ENCODE peak calls at places on chromosomes 1 and 21, in five cellular contexts. G is stomach, Q is psoas muscle, R is OCI-LY7, O is pancreas. F is an unnamed sample.

GRCh38 chr1:116538527-116538926 is 32.3 kb downstream of the CD58 start:
- DNase-seq in O (no peak), R (no peak), G (no peak), Q (no peak), F (no peak)

GRCh38 chr1:110250018-110250417 is 39.9 kb downstream of the KCNC4 start:
- DNase-seq in G (no peak), Q (no peak), O (no peak), R (no peak), F (no peak)

GRCh38 chr1:212401838-212402582 is 12.7 kb downstream of the PACC1 start:
- DNase-seq in G (no peak), R (no peak), Q (no peak), O (no peak), F (no peak)

GRCh38 chr1:95276429-95276828 is 42.4 kb downstream of the RWDD3 start:
- DNase-seq in O (no peak), G (no peak), Q (no peak), R (no peak), F (no peak)

GRCh38 chr1:158094571-158094970 is 86.1 kb upstream of the CD1D start:
- DNase-seq in O (no peak), Q (no peak), R (no peak), G (no peak), F (no peak)

GRCh38 chr21:29888437-29888836 is 51.4 kb downstream of the GRIK1 start:
- DNase-seq in Q (no peak), G (no peak), O (no peak), R (no peak), F (no peak)

GRCh38 chr21:45987121-45987711 is 5.6 kb downstream of the COL6A1 start:
- DNase-seq in Q (no peak), G (no peak), O (peak; percentile 80), R (no peak), F (peak; percentile 51)

GRCh38 chr1:118923319-118923718 is 64.8 kb downstream of the TBX15 start:
- DNase-seq in R (no peak), O (no peak), Q (no peak), G (no peak), F (no peak)

GRCh38 chr1:174447866-174448530 is at the start of gene GPR52:
- DNase-seq in Q (no peak), G (no peak), R (no peak), O (no peak), F (no peak)

GRCh38 chr1:228542376-228542775 is 55.2 kb downstream of the RNF187 start:
- DNase-seq in R (no peak), G (no peak), O (no peak), Q (no peak), F (no peak)

GRCh38 chr21:29190920-29191319 is 60.5 kb downstream of the MAP3K7CL start:
- DNase-seq in Q (peak; percentile 31), O (no peak), G (no peak), R (no peak), F (peak; percentile 32)

GRCh38 chr1:90561384-90561783 is 155.7 kb downstream of the BARHL2 start:
- DNase-seq in R (no peak), Q (no peak), O (no peak), G (no peak), F (no peak)

GRCh38 chr1:1582970-1583666 is 8.5 kb upstream of the SSU72 start:
- DNase-seq in Q (no peak), O (peak; percentile 30), G (no peak), R (no peak), F (peak; percentile 32)

GRCh38 chr1:19799233-19799876 is 361 bp downstream of the TMCO4 start:
- DNase-seq in G (peak; percentile 84), Q (peak; percentile 69), R (peak; percentile 27), O (peak; percentile 89), F (peak; percentile 67)

GRCh38 chr1:212452323-212453155 is 19.8 kb downstream of the NENF start:
- DNase-seq in G (no peak), Q (peak; percentile 26), O (no peak), R (no peak), F (peak; percentile 89)

GRCh38 chr21:42101246-42101645 is 30.1 kb downstream of the UMODL1 start:
- DNase-seq in O (no peak), G (no peak), R (no peak), Q (no peak), F (peak; percentile 3)

GRCh38 chr1:232340448-232340847 is 289.5 kb downstream of the SIPA1L2 start:
- DNase-seq in Q (no peak), O (no peak), G (no peak), R (no peak), F (no peak)

GRCh38 chr21:36728371-36729111 is 29.6 kb downstream of the SIM2 start:
- DNase-seq in R (no peak), G (peak; percentile 23), O (no peak), Q (no peak), F (no peak)

DNA sequence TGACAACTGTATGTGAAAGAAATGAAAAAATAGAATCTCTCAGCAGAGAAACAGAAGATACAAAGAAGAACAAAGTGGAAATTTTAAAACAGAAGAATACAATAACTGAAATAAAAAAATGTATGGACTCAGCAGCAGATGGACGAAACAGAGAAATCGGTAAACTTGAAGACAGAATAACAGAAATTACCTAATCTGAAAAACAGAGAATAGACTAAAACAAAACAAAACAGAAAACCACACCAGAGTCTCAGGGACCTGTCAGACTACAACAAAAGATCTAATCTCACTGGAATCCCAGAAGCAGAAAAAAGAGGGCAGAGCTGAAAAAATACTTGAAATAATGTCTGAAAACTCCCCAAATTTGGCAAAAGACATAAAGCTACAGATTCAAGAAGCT is 83.0 kb downstream of the ZSWIM5 start:
- DNase-seq in R (no peak), G (no peak), Q (no peak), O (no peak), F (no peak)
- H3K4me1 ChIP-seq in R (no peaks in the 10 kb centered on the region), G (no peaks in the 10 kb centered on the region), Q (no peaks in the 10 kb centered on the region), O (no peaks in the 10 kb centered on the region), F (no peaks in the 10 kb centered on the region)

DNA sequence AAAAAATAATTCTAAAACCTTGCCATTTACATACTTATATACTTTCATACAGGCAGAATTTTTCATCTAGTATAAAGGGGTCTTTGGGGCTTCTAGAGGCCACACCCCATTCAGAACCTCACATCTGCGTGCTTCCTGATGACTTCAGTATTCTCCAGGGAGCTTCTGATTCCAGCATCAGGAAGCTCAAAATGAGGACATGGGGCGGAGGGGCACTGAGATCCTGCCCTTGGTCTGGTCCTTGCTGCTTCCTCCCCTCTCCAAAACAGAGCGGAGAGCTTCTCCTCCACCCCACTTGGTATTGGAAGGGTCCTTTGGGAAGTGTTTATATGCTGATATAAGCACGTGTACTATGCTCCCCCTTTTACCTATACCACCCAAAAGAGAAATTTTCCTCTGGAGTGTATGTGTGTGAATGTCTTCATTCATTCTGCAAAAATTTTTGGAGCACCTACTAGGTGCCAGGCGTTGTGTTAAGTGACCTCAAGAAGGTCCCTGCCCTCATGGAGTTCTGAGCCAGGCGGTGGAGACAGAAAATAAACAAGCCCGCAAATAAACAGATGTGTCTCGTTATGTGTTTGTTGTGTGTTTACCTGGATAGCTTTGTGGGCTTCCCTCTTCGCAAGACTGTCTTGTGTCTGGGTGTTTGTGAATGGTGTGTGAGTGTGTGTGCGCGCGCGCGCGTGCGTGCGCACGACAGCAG is 14.0 kb downstream of the PAX7 start:
- DNase-seq in R (no peak), Q (no peak), O (no peak), G (no peak), F (no peak)
- H3K9me3 ChIP-seq in R (no peaks in the 10 kb centered on the region), Q (no peaks in the 10 kb centered on the region), O (no peaks in the 10 kb centered on the region), G (no peaks in the 10 kb centered on the region), F (no peaks in the 10 kb centered on the region)

GRCh38 chr1:16180291-16180824 is 24.5 kb upstream of the EPHA2 start:
- DNase-seq in R (no peak), O (no peak), G (no peak), Q (no peak), F (peak; percentile 45)
- H3K4me1 ChIP-seq in R (no peaks in the 10 kb centered on the region), O (peaks cover 15% of the 10 kb centered on the region), G (peaks cover 93% of the 10 kb centered on the region), Q (peaks cover 14% of the 10 kb centered on the region), F (peaks cover 8% of the 10 kb centered on the region)

GRCh38 chr1:247829651-247830050 is 5.7 kb upstream of the OR14A16 start:
- DNase-seq in R (no peak), Q (no peak), O (no peak), G (no peak), F (no peak)
- H3K9me3 ChIP-seq in R (no peaks in the 10 kb centered on the region), Q (no peaks in the 10 kb centered on the region), O (no peaks in the 10 kb centered on the region), G (peaks cover 5% of the 10 kb centered on the region), F (no peaks in the 10 kb centered on the region)

GRCh38 chr21:31159808-31160207 is 121.5 kb upstream of the KRTAP19-8 start:
- DNase-seq in R (no peak), O (no peak), Q (no peak), G (no peak), F (no peak)

GRCh38 chr21:31161157-31161556 is 122.9 kb upstream of the KRTAP19-8 start:
- DNase-seq in O (no peak), G (no peak), R (no peak), Q (no peak), F (no peak)

GRCh38 chr21:31156662-31157061 is 118.4 kb upstream of the KRTAP19-8 start:
- DNase-seq in Q (no peak), O (no peak), R (no peak), G (no peak), F (no peak)

GRCh38 chr21:31157756-31158155 is 119.5 kb upstream of the KRTAP19-8 start:
- DNase-seq in Q (no peak), R (no peak), O (no peak), G (no peak), F (no peak)

DNA sequence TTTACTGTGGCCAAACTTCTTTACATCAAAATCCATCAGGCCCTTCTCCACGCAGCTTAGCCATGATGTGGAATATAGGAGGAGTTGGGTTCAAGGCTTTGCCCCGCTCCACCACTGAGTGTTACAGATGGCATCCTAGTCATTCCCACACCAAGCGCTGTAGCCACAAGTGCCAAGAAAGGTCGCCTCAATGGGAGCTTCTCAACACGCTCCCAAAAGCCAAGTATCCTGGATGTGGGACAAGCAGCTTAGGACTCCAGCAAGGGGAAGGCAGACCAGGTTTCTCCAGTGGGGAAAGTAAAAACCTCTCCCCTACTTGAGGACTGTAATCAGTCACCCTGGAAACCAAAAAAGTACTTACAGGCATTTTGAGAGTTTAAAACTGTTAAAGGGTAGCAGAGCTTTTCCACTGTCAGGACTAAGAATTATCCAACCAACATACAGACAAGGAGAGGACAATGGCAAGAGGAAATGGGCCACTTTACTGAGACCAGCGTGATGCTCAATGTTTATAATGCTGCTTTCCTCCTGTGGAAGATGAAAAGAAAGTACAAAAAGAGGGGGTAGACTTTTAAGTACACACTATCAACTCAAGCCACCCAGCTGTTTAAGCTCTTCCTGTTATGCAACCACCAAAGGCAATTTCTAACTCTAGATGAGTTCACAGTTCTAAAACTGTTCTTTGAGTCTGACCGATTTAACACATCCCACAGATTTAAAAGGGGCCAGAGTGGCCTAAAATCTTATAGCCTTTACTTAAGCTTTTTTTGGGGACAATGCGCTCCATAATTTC is 120.7 kb upstream of the KRTAP19-8 start:
- DNase-seq in Q (no peak), R (peak; percentile 2), G (no peak), O (no peak), F (no peak)
- H3K4me1 ChIP-seq in Q (no peaks in the 10 kb centered on the region), R (no peaks in the 10 kb centered on the region), G (no peaks in the 10 kb centered on the region), O (no peaks in the 10 kb centered on the region), F (no peaks in the 10 kb centered on the region)